ENCODE peak calls at places on chromosomes 7 and 10, in ten cellular contexts. K is anterior cingulate cortex, G is DMS53, A is retinal pigment epithelial cell, C is endodermal cell, J is sigmoid colon, N is Caki2, D is cortex of kidney, R is esophagus squamous epithelium, L is HFFc6. H is an unnamed sample.

GRCh38 chr7:123437447-123437995 is 96.9 kb downstream of the IQUB start:
- DNase-seq in A (no peak), C (no peak), K (no peak), D (no peak), L (no peak), G (peak), R (no peak), J (no peak), N (no peak), H (no peak)

GRCh38 chr10:121615862-121616261 is 17.6 kb upstream of the FGFR2 start:
- DNase-seq in N (no peak), A (no peak), G (no peak), C (no peak), J (peak), R (no peak), D (no peak), K (no peak), L (no peak), H (peak)

GRCh38 chr7:150937848-150938561 is 40.1 kb downstream of the KCNH2 start:
- DNase-seq in K (no peak), J (peak), N (no peak), A (peak), C (no peak), D (no peak), R (no peak), G (peak), L (peak), H (peak)

GRCh38 chr10:126924915-126925300 is 19.7 kb downstream of the DOCK1 start:
- DNase-seq in D (no peak), R (no peak), L (peak), A (no peak), J (no peak), C (no peak), N (no peak), K (no peak), G (no peak), H (no peak)

GRCh38 chr10:45373003-45373782 is 823 bp upstream of the ALOX5 start:
- DNase-seq in A (no peak), C (no peak), L (no peak), N (peak), G (peak), J (no peak), D (no peak), K (no peak), R (no peak), H (peak)

GRCh38 chr10:67976292-67977245 is 92.1 kb downstream of the SIRT1 start:
- DNase-seq in G (no peak), D (no peak), K (peak), N (no peak), A (no peak), L (no peak), R (no peak), C (peak), J (peak), H (peak)

GRCh38 chr7:47300472-47301021 is 281.4 kb downstream of the TNS3 start:
- DNase-seq in N (no peak), C (no peak), R (no peak), K (peak), L (no peak), D (no peak), J (peak), G (no peak), A (no peak), H (no peak)

GRCh38 chr10:116444527-116445142 is 17.0 kb downstream of the PNLIPRP3 start:
- DNase-seq in K (no peak), A (no peak), D (no peak), L (peak), C (peak), R (no peak), G (peak), J (no peak), N (peak), H (no peak)

H was measured in cardiac septum.